ENCODE peak calls at places on chromosome 18, in seven cellular contexts. A is AG04450, F is AG09319, B is fibroblast of the aortic adventitia, N is neural progenitor cell, K is AG04449, P is RWPE1. O is an unnamed sample.

GRCh38 chr18:55012041-55012440 is 52.8 kb upstream of the CCDC68 start:
- DNase-seq in A (no peak), P (no peak), F (no peak), K (no peak), N (no peak), B (no peak), O (peak)

GRCh38 chr18:7096838-7097237 is 20.8 kb downstream of the LAMA1 start:
- DNase-seq in F (no peak), K (no peak), A (no peak), N (no peak), P (no peak), B (no peak), O (peak)

GRCh38 chr18:8424917-8425725 is 184.1 kb upstream of the RAB12 start:
- DNase-seq in K (peak), F (peak), B (peak), N (no peak), A (peak), P (peak), O (peak)

GRCh38 chr18:31223371-31223770 is 60.7 kb upstream of the DSC1 start:
- DNase-seq in B (no peak), F (no peak), K (no peak), N (no peak), A (no peak), P (no peak), O (no peak)

GRCh38 chr18:23887035-23887434 is 127.5 kb upstream of the TTC39C start:
- DNase-seq in P (no peak), B (no peak), K (no peak), N (no peak), A (no peak), F (no peak), O (no peak)

GRCh38 chr18:33820517-33821368 is 242.7 kb downstream of the ASXL3 start:
- DNase-seq in F (no peak), A (no peak), K (no peak), N (peak), P (no peak), B (no peak), O (no peak)

GRCh38 chr18:9578306-9578705 is 36.1 kb downstream of the PPP4R1 start:
- DNase-seq in N (no peak), F (no peak), P (no peak), K (no peak), A (no peak), B (peak), O (no peak)

GRCh38 chr18:22088029-22088428 is 81.4 kb upstream of the GATA6 start:
- DNase-seq in F (no peak), A (no peak), P (no peak), N (no peak), B (no peak), K (no peak), O (no peak)

GRCh38 chr18:35407871-35408481 is 30.8 kb upstream of the ZNF396 start:
- DNase-seq in B (peak), F (peak), N (peak), K (no peak), A (peak), P (peak), O (peak)

DNA sequence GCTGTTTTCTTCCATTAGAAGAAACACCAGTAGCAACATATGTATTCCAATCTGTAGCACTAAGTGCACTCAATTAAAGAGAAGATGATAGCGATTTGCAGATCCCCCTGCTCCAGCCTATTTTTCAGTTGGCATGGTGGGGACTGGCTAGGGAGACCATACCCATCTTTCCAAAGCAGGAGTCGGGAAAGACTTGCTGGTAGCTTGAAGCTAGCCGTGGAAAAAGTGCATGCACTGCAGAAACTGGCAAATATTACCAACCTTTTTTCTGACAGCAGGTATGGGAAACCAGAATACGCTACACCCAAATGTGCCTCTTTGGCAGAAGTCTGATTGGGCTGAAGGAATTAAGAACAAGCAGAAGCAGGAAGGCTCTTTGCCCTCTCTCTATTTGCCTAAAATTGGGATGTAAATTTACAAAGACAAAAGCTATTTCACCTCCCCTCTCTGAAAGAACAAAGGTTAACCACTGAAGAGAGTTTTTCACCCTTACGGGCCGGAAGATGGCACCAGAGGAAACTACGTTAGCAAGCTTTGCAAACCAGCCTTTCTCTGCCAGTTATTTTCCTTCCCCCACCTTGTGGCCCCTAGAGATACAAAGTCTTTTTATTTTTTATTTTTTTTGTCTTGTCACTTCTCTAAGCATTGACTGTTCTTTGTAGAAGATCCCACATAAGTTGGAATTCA is 273.1 kb downstream of the DLGAP1 start:
- DNase-seq in B (no peak), P (no peak), K (no peak), F (no peak), A (no peak), N (peak), O (no peak)
- TF ChIP-seq CTCF in B (no peak), P (no peak), K (no peak), F (no peak), A (no peak), N (peak), O (no peak)

GRCh38 chr18:13305326-13305725 is 86.8 kb downstream of the LDLRAD4 start:
- DNase-seq in A (no peak), N (no peak), B (no peak), P (no peak), K (no peak), F (no peak), O (no peak)
- TF ChIP-seq CTCF in A (no peak), N (no peak), B (no peak), P (no peak), K (no peak), F (no peak), O (no peak)

GRCh38 chr18:43794363-43794762 is 517.1 kb upstream of the SYT4 start:
- DNase-seq in K (no peak), N (no peak), B (no peak), P (no peak), A (no peak), F (no peak), O (no peak)

GRCh38 chr18:43800584-43800983 is 523.3 kb upstream of the SYT4 start:
- DNase-seq in N (no peak), K (no peak), P (no peak), B (no peak), A (no peak), F (no peak), O (no peak)

GRCh38 chr18:43793910-43794309 is 516.6 kb upstream of the SYT4 start:
- DNase-seq in B (no peak), F (no peak), N (no peak), P (no peak), A (no peak), K (no peak), O (no peak)

DNA sequence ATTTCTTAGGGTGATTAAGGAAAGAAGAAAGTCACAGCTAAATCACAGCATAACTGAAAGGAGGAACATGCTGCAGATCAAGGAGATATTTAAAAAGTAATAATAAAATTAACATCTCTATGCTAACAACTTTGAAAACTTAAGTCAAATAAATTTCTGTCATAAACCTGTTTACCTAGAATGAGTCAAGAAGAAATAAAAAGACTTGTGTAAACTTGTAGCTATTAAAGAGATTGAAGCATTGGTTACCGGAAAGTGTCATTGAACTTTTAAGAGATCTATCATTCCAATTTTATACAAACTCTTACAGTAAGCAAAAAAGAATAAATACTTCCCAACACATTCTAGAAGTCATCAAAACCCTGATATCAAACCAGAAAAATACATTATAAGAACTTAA is 520.1 kb upstream of the SYT4 start:
- DNase-seq in N (no peak), P (no peak), F (no peak), K (no peak), B (no peak), A (no peak), O (no peak)
- TF ChIP-seq CTCF in N (no peak), P (no peak), F (no peak), K (no peak), B (no peak), A (no peak), O (no peak)

GRCh38 chr18:48000701-48001100 is 70.2 kb upstream of the SMAD2 start:
- DNase-seq in N (no peak), K (no peak), F (no peak), A (no peak), B (no peak), P (no peak), O (no peak)

GRCh38 chr18:47996091-47996541 is 65.7 kb upstream of the SMAD2 start:
- DNase-seq in N (peak), F (no peak), A (no peak), K (no peak), B (no peak), P (no peak), O (no peak)

GRCh38 chr18:47999801-48000248 is 69.4 kb upstream of the SMAD2 start:
- DNase-seq in F (no peak), B (no peak), P (no peak), A (no peak), K (no peak), N (no peak), O (no peak)

GRCh38 chr18:47993409-47993808 is 63.0 kb upstream of the SMAD2 start:
- DNase-seq in A (no peak), P (no peak), K (no peak), B (no peak), N (no peak), F (no peak), O (no peak)

GRCh38 chr18:47997338-47997780 is 66.9 kb upstream of the SMAD2 start:
- DNase-seq in A (no peak), F (no peak), K (no peak), N (peak), B (no peak), P (no peak), O (peak)
- TF ChIP-seq CTCF in A (peak), F (peak), K (peak), N (peak), B (peak), P (peak), O (peak)

GRCh38 chr18:63319383-63320040 is at the start of gene BCL2:
- DNase-seq in F (peak), P (peak), A (no peak), N (peak), K (no peak), B (peak), O (peak)

GRCh38 chr18:63318882-63319382 is 637 bp downstream of the BCL2 start:
- DNase-seq in A (no peak), K (no peak), B (peak), N (no peak), F (no peak), P (no peak), O (no peak)

GRCh38 chr18:63317556-63317946 is 2.0 kb downstream of the BCL2 start:
- DNase-seq in A (no peak), F (no peak), B (no peak), P (no peak), K (no peak), N (no peak), O (no peak)

GRCh38 chr18:63316612-63317555 is 2.7 kb downstream of the BCL2 start:
- DNase-seq in P (no peak), A (no peak), K (no peak), B (no peak), N (no peak), F (no peak), O (no peak)

GRCh38 chr18:63317982-63318881 is 1.3 kb downstream of the BCL2 start:
- DNase-seq in N (peak), A (no peak), F (no peak), B (no peak), P (peak), K (no peak), O (peak)
- TF ChIP-seq CTCF in N (peak), A (peak), F (peak), B (peak), P (peak), K (peak), O (peak)

GRCh38 chr18:76256897-76257500 is 238.0 kb downstream of the ZNF516 start:
- DNase-seq in N (peak), F (peak), K (peak), P (peak), A (peak), B (peak), O (peak)
- TF ChIP-seq CTCF in N (peak), F (peak), K (peak), P (peak), A (peak), B (peak), O (peak)

GRCh38 chr18:39737869-39738268 is 2172.3 kb upstream of the CELF4 start:
- DNase-seq in N (no peak), K (no peak), F (no peak), P (no peak), A (no peak), B (no peak), O (no peak)

DNA sequence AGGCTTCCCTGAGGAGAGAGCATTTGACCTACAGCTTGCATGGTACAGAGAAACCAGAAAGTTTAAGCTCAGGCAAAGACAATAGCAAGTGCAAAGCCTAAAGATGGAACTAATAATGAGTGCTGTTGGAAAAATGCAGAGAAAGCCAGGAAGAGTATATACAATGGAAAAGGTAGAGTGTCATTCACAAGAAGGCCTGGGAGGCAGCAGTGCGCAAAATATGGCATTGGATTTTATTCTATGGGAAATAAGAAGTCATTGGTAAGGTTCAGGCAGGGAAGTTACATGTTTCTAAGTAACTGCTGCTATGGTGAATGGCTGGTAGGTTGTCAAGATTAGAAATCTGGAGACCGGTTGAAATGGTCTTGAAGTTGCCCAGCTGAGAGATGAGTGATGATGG is 2167.3 kb upstream of the CELF4 start:
- DNase-seq in P (no peak), N (no peak), B (no peak), A (no peak), F (no peak), K (no peak), O (no peak)
- TF ChIP-seq CTCF in P (no peak), N (peak), B (no peak), A (peak), F (no peak), K (no peak), O (peak)

DNA sequence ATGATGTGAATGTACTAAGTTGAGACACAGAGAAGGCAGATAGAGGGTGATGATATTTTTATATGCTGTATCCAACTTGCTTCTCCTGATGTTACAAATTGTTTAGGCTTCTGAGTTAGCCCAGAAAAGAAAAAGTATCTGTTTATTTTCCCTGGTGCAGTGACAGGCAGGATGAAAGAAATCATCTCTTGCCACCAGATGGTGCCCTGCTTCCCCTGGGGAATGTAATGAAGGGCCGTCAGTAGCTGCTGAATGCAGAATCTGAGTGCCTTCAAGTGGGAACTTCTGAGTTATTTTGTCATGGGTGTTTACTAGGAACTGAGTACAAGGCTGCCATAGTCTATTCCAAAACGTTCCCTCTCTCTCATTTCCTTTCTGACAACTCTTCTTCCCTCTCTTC is 525.6 kb downstream of the MBD2 start:
- DNase-seq in P (peak), N (peak), F (peak), B (peak), K (peak), A (no peak), O (peak)
- TF ChIP-seq CTCF in P (peak), N (peak), F (peak), B (peak), K (peak), A (peak), O (peak)